ENCODE peak calls at places on chromosomes 1 and 21, in ten cellular contexts. Q is tibial artery; C is ELR; B is activated T-cell treated with anti-CD3 and anti-CD28 coated beads, Interleukin-2, amount 50 U/mL, for 72 hours; A is naive thymus-derived CD8-positive, alpha-beta T cell; P is stimulated activated CD4-positive, alpha-beta T cell treated with anti-CD3 and anti-CD28 coated beads, Interleukin-15, amount 100 ng/mL, for 24 hours; D is A172; M is retinal pigment epithelial cell; G is T-helper 1 cell; O is NCI-H460. S is an unnamed sample.

GRCh38 chr1:167563579-167564246 is 10.2 kb upstream of the CREG1 start:
- DNase-seq in P (no peak), O (no peak), D (no peak), B (no peak), C (peak), M (no peak), G (no peak), A (no peak), Q (peak), S (peak)

GRCh38 chr1:172394167-172394751 is 26.2 kb upstream of the C1orf105 start:
- DNase-seq in Q (no peak), P (peak), M (no peak), D (no peak), G (no peak), C (no peak), A (peak), O (peak), B (peak), S (no peak)

GRCh38 chr1:47208374-47208850 is 18.6 kb upstream of the PDZK1IP1 start:
- DNase-seq in O (no peak), Q (no peak), G (no peak), M (no peak), P (no peak), B (no peak), D (no peak), C (peak), A (no peak), S (no peak)

GRCh38 chr1:30760596-30761311 is 3.2 kb upstream of the LAPTM5 start:
- DNase-seq in B (no peak), A (no peak), C (no peak), G (no peak), M (no peak), D (no peak), P (no peak), O (no peak), Q (no peak), S (no peak)

GRCh38 chr1:35936828-35937227 is 5.9 kb downstream of the AGO3 start:
- DNase-seq in Q (no peak), C (no peak), A (no peak), M (no peak), D (no peak), B (no peak), G (no peak), O (no peak), P (no peak), S (no peak)

GRCh38 chr1:116166011-116166571 is 54.9 kb downstream of the MAB21L3 start:
- DNase-seq in M (no peak), O (no peak), B (no peak), Q (peak), P (no peak), D (no peak), C (no peak), A (no peak), G (no peak), S (no peak)

GRCh38 chr1:203555046-203555445 is 61.1 kb downstream of the OPTC start:
- DNase-seq in M (no peak), C (no peak), Q (no peak), A (no peak), O (no peak), B (no peak), G (no peak), D (no peak), P (no peak), S (no peak)

GRCh38 chr21:44761011-44761729 is 40.5 kb downstream of the UBE2G2 start:
- DNase-seq in C (no peak), G (no peak), B (no peak), Q (peak), M (no peak), P (peak), A (no peak), O (peak), D (no peak), S (peak)

GRCh38 chr1:244941121-244941520 is 76.8 kb upstream of the HNRNPU start:
- DNase-seq in D (no peak), M (no peak), B (no peak), Q (no peak), G (no peak), C (no peak), P (no peak), A (no peak), O (no peak), S (no peak)

GRCh38 chr1:101453844-101454243 is 217.0 kb downstream of the S1PR1 start:
- DNase-seq in M (no peak), P (peak), O (no peak), Q (no peak), G (no peak), C (no peak), B (no peak), D (no peak), A (no peak), S (no peak)

GRCh38 chr1:241591317-241591716 is 48.9 kb downstream of the CHML start:
- DNase-seq in A (no peak), C (peak), P (no peak), G (no peak), Q (no peak), O (no peak), M (peak), D (peak), B (no peak), S (no peak)

GRCh38 chr1:162316187-162316586 is 60.5 kb downstream of the SPATA46 start:
- DNase-seq in G (no peak), D (no peak), Q (no peak), C (no peak), O (no peak), B (no peak), P (no peak), M (no peak), A (no peak), S (no peak)

GRCh38 chr1:28480308-28480707 is 25.5 kb upstream of the RCC1 start:
- DNase-seq in P (no peak), B (no peak), C (no peak), M (no peak), Q (no peak), D (no peak), G (no peak), A (no peak), O (no peak), S (no peak)

GRCh38 chr1:89525169-89525855 is 683 bp downstream of the LRRC8B start:
- DNase-seq in O (no peak), P (peak), A (peak), D (no peak), M (no peak), B (peak), G (no peak), C (no peak), Q (peak), S (peak)

GRCh38 chr1:174818014-174818616 is 181.6 kb upstream of the CACYBP start:
- DNase-seq in D (no peak), G (no peak), M (no peak), O (no peak), P (no peak), Q (no peak), C (no peak), A (no peak), B (no peak), S (no peak)

GRCh38 chr1:93253471-93253870 is 72.9 kb downstream of the CCDC18 start:
- DNase-seq in O (no peak), D (no peak), C (no peak), Q (no peak), A (no peak), G (no peak), M (no peak), P (no peak), B (no peak), S (peak)

GRCh38 chr1:23530089-23530749 is 814 bp downstream of the E2F2 start:
- DNase-seq in B (peak), O (no peak), A (no peak), C (no peak), Q (no peak), P (peak), M (no peak), G (no peak), D (no peak), S (no peak)

GRCh38 chr1:59100975-59101374 is 195.9 kb upstream of the FGGY start:
- DNase-seq in O (no peak), Q (no peak), G (no peak), D (no peak), P (no peak), C (peak), M (no peak), B (no peak), A (no peak), S (no peak)

GRCh38 chr21:32426592-32427051 is 14.1 kb downstream of the EVA1C start:
- DNase-seq in A (no peak), B (no peak), C (peak), Q (no peak), O (no peak), M (no peak), D (peak), G (no peak), P (no peak), S (peak)

GRCh38 chr1:223803211-223803610 is 42.5 kb downstream of the TP53BP2 start:
- DNase-seq in C (no peak), D (no peak), O (no peak), M (no peak), G (no peak), Q (no peak), A (no peak), B (no peak), P (no peak), S (no peak)